ENCODE peak calls at places on chromosomes 3 and 15, in four cellular contexts. U is CD4-positive, alpha-beta T cell; C is ovary; D is brain microvascular endothelial cell. F is an unnamed sample.
A peak's percentile ranks its signal among the peaks of the same experiment; 100 is the strongest.

GRCh38 chr3:54087581-54088410 is 34.6 kb upstream of the CACNA2D3 start:
- DNase-seq in U (no peak), C (peak; percentile 39), D (no peak), F (no peak)

GRCh38 chr3:183330881-183331280 is 77.8 kb downstream of the B3GNT5 start:
- DNase-seq in U (no peak), C (no peak), D (no peak), F (no peak)

GRCh38 chr3:14120111-14120920 is 4.4 kb downstream of the CHCHD4 start:
- DNase-seq in C (no peak), U (no peak), D (no peak), F (peak; percentile 13)

GRCh38 chr15:66865622-66866611 is 163.9 kb downstream of the SMAD6 start:
- DNase-seq in U (no peak), D (no peak), C (no peak), F (no peak)

GRCh38 chr3:188568750-188569149 is 414.8 kb downstream of the LPP start:
- DNase-seq in U (no peak), C (no peak), D (peak; percentile 53), F (no peak)

GRCh38 chr3:43773273-43774104 is 82.8 kb downstream of the ABHD5 start:
- DNase-seq in U (no peak), C (no peak), D (no peak), F (no peak)

GRCh38 chr3:58222161-58222724 is 11.5 kb upstream of the DNASE1L3 start:
- DNase-seq in D (no peak), U (no peak), C (no peak), F (no peak)

GRCh38 chr3:171850324-171850697 is 7.2 kb downstream of the TMEM212 start:
- DNase-seq in D (no peak), U (no peak), C (no peak), F (no peak)

GRCh38 chr15:25250011-25250596 is 188.7 kb downstream of the UBE3A start:
- DNase-seq in D (no peak), U (no peak), C (peak; percentile 2), F (peak; percentile 47)

GRCh38 chr3:17619952-17620351 is 122.5 kb downstream of the TBC1D5 start:
- DNase-seq in D (no peak), C (no peak), U (no peak), F (no peak)

GRCh38 chr3:112770026-112770626 is 76.5 kb downstream of the CD200R1L start:
- DNase-seq in D (peak; percentile 90), C (no peak), U (no peak), F (no peak)

GRCh38 chr3:45929042-45929679 is 14.1 kb upstream of the CXCR6 start:
- DNase-seq in D (no peak), U (peak; percentile 59), C (no peak), F (no peak)

GRCh38 chr3:23356169-23356568 is 153.0 kb downstream of the UBE2E2 start:
- DNase-seq in D (no peak), U (no peak), C (no peak), F (no peak)

GRCh38 chr3:141229132-141229531 is 2.5 kb upstream of the PXYLP1 start:
- DNase-seq in U (no peak), D (no peak), C (no peak), F (no peak)

GRCh38 chr3:99700637-99701268 is 62.4 kb downstream of the COL8A1 start:
- DNase-seq in C (no peak), D (peak; percentile 87), U (no peak), F (no peak)

GRCh38 chr15:90201150-90201943 is at the start of gene SEMA4B:
- DNase-seq in C (peak; percentile 78), D (no peak), U (peak; percentile 69), F (no peak)

GRCh38 chr3:95721938-95722337 is 1092.5 kb upstream of the EPHA6 start:
- DNase-seq in D (no peak), U (no peak), C (no peak), F (no peak)

GRCh38 chr3:133663569-133664313 is 2.0 kb upstream of the TOPBP1 start:
- DNase-seq in U (no peak), C (no peak), D (peak; percentile 59), F (no peak)

GRCh38 chr15:65651831-65652749 is 30.4 kb downstream of the SLC24A1 start:
- DNase-seq in U (no peak), D (no peak), C (peak; percentile 8), F (no peak)

GRCh38 chr15:46309914-46310313 is 675.1 kb downstream of the SQOR start:
- DNase-seq in U (no peak), D (no peak), C (no peak), F (no peak)

GRCh38 chr3:66036586-66037061 is 2.1 kb downstream of the MAGI1 start:
- DNase-seq in C (no peak), U (no peak), D (peak; percentile 20), F (no peak)

GRCh38 chr3:185734725-185735096 is 90.1 kb downstream of the IGF2BP2 start:
- DNase-seq in C (no peak), D (no peak), U (no peak), F (no peak)

GRCh38 chr15:51046799-51047449 is 47.8 kb downstream of the TNFAIP8L3 start:
- DNase-seq in D (peak; percentile 28), C (peak; percentile 67), U (no peak), F (no peak)

GRCh38 chr15:74872702-74873035 is 496 bp downstream of the SCAMP2 start:
- DNase-seq in U (no peak), D (no peak), C (no peak), F (no peak)

GRCh38 chr15:74873036-74873755 is at the start of gene SCAMP2:
- DNase-seq in D (peak; percentile 93), C (peak; percentile 92), U (peak; percentile 86), F (peak; percentile 94)

GRCh38 chr15:74869726-74870407 is 3.3 kb downstream of the SCAMP2 start:
- DNase-seq in D (no peak), C (no peak), U (no peak), F (peak; percentile 81)

GRCh38 chr15:74870496-74871213 is 2.5 kb downstream of the SCAMP2 start:
- DNase-seq in D (no peak), C (no peak), U (no peak), F (no peak)

GRCh38 chr15:74873756-74874424 is 725 bp upstream of the SCAMP2 start:
- DNase-seq in C (no peak), U (no peak), D (no peak), F (peak; percentile 60)
- H3K27ac ChIP-seq in C (peak overlapping the region; percentile 87), U (peak overlapping the region; percentile 65), D (no peak overlapping the region), F (peak overlapping the region; percentile 76)

DNA sequence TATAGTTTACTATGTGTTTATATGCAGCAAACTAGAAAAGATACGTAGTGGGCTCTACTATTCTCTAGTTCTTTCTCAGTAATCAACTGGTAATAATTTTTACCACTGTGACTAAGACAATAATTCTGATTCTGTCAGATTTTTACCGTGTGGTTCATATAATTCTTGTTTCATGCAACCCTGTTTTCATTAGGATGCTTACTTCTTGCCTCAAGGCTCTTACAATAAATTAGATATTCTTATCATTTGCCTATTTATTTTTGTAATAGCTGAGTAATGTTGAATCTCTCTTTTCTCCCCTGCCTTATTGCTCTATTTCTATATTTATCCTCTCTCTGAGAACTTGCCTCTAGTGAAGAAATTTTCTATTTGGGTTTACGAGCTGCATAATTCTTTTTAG is 524.7 kb downstream of the NAALADL2 start:
- DNase-seq in D (no peak), U (no peak), C (no peak), F (no peak)
- H3K27ac ChIP-seq in D (no peak overlapping the region), U (no peak overlapping the region), C (no peak overlapping the region), F (no peak overlapping the region)

GRCh38 chr3:72820405-72820804 is 27.8 kb downstream of the SHQ1 start:
- DNase-seq in U (no peak), D (peak; percentile 41), C (no peak), F (no peak)
- H3K27ac ChIP-seq in U (no peak overlapping the region), D (no peak overlapping the region), C (no peak overlapping the region), F (peak overlapping the region; percentile 62)

DNA sequence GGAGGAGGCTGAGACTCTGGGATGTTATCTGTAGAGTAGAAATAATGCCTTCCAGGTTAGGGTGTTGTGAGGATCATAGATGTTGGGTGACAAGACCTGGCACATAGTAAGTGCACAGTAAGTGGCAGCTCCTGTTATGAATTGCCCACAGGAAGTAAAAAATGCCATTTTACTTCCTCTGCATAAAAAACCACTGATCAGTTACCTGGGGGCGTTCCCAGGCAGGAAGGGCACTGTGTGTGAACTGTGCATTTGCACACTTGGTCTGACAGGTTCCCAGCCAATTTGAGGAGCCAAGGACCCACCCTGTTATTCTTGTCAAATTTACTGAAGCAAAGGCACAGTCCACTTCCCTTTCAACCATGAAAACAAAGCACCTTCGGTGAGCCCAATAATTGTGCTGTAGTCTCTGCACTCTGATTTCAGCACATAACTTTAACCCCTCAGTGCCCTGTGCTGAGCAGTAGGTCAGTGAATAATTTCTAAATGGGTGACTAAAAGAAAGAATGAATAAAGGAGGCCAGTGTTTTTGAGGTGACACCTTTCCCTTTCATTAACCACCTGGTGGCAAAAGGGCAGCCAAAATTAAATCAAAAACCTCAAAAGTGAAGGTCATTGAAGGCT is 85.8 kb upstream of the ARHGEF3 start:
- DNase-seq in C (no peak), D (no peak), U (peak; percentile 22), F (no peak)
- H3K27ac ChIP-seq in C (no peak overlapping the region), D (no peak overlapping the region), U (no peak overlapping the region), F (no peak overlapping the region)

DNA sequence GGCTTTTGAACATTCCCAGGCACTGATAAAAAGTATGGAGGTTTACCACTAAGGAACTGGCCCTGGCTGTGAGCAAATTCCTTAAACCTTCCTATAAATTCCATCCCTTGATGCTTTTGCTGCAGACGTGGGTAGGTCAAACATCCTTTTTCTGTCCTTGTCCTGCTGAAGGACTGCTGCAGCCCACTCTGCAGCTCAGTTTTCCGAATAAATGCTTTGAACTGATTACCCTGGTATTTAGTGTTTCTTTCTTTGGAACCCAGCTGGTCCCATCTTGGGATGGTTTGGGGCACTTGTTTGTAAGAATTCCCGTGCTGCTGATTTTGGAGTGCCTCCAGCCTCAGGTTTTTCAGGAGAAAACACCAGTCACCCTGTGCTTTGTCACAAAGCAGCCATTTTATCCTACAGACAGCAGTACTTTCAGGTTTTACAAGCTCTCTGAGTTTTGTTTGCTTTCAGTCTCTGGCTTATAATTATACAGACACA is 815.9 kb downstream of the VGLL3 start:
- DNase-seq in U (no peak), C (no peak), D (no peak), F (no peak)
- H3K27ac ChIP-seq in U (no peak overlapping the region), C (no peak overlapping the region), D (no peak overlapping the region), F (no peak overlapping the region)

GRCh38 chr3:16286161-16286560 is 21.1 kb downstream of the OXNAD1 start:
- DNase-seq in C (no peak), U (peak; percentile 68), D (no peak), F (no peak)
- H3K27ac ChIP-seq in C (no peak overlapping the region), U (peak overlapping the region; percentile 88), D (no peak overlapping the region), F (peak overlapping the region; percentile 50)

F was measured in right atrium auricular region.